ENCODE peak calls at places on chromosomes 7 and 10, in six cellular contexts. T is heart right ventricle, D is GM03348, G is H4, X is cardiac muscle cell, B is immature natural killer cell. S is an unnamed sample.

GRCh38 chr7:35268953-35269352 is 15.1 kb upstream of the TBX20 start:
- DNase-seq in D (no peak), B (no peak), G (no peak), T (no peak), X (no peak), S (no peak)

GRCh38 chr10:2212196-2212719 is 474.9 kb upstream of the ADARB2 start:
- DNase-seq in D (no peak), G (no peak), X (no peak), B (no peak), T (no peak), S (no peak)

GRCh38 chr7:343227-343822 is 53.4 kb downstream of the FOXL3 start:
- DNase-seq in G (no peak), X (no peak), D (no peak), T (no peak), B (no peak), S (no peak)

GRCh38 chr10:43040482-43041256 is 36.2 kb upstream of the RET start:
- DNase-seq in X (no peak), G (no peak), D (no peak), B (no peak), T (no peak), S (peak; percentile 30)

GRCh38 chr7:476736-477360 is 42.8 kb downstream of the PDGFA start:
- DNase-seq in G (no peak), T (no peak), B (no peak), X (no peak), D (no peak), S (peak; percentile 69)

GRCh38 chr7:137970263-137970975 is 31.5 kb downstream of the CREB3L2 start:
- DNase-seq in G (peak; percentile 71), T (peak; percentile 42), B (no peak), X (peak; percentile 88), D (peak; percentile 86), S (peak; percentile 92)

GRCh38 chr7:31550432-31550831 is 36.5 kb downstream of the ITPRID1 start:
- DNase-seq in T (no peak), G (no peak), B (no peak), X (no peak), D (no peak), S (no peak)

GRCh38 chr7:30207376-30207775 is 72.6 kb downstream of the MTURN start:
- DNase-seq in D (no peak), G (no peak), B (no peak), X (no peak), T (no peak), S (no peak)

GRCh38 chr7:135843214-135843613 is 94.6 kb upstream of the FAM180A start:
- DNase-seq in T (no peak), B (no peak), G (no peak), D (no peak), X (no peak), S (no peak)

GRCh38 chr10:5038703-5039102 is 35.0 kb upstream of the AKR1C2 start:
- DNase-seq in T (no peak), X (peak; percentile 65), B (no peak), G (no peak), D (peak; percentile 18), S (no peak)

GRCh38 chr10:13555884-13556529 is 27.2 kb upstream of the BEND7 start:
- DNase-seq in G (no peak), X (no peak), B (no peak), D (no peak), T (no peak), S (no peak)

GRCh38 chr7:29146082-29146706 is at the start of gene CPVL:
- DNase-seq in D (no peak), G (peak; percentile 93), B (no peak), X (no peak), T (peak; percentile 69), S (peak; percentile 80)

GRCh38 chr10:86966008-86966654 is 2.2 kb upstream of the ADIRF start:
- DNase-seq in D (no peak), B (no peak), G (no peak), T (no peak), X (no peak), S (no peak)

GRCh38 chr7:32888505-32888904 is 3.1 kb downstream of the KBTBD2 start:
- DNase-seq in D (no peak), T (no peak), B (no peak), G (no peak), X (no peak), S (no peak)

GRCh38 chr10:107214261-107214660 is 49.8 kb upstream of the SORCS1 start:
- DNase-seq in D (no peak), T (no peak), B (no peak), X (no peak), G (no peak), S (no peak)

GRCh38 chr7:75944507-75944906 is 29.6 kb downstream of the POR start:
- DNase-seq in X (no peak), D (no peak), T (no peak), G (no peak), B (no peak), S (no peak)

GRCh38 chr7:94374721-94375120 is 20.0 kb upstream of the COL1A2 start:
- DNase-seq in G (no peak), B (no peak), X (peak; percentile 32), T (no peak), D (no peak), S (no peak)

GRCh38 chr7:103811997-103812396 is 177.5 kb downstream of the RELN start:
- DNase-seq in T (no peak), G (no peak), D (no peak), X (no peak), B (no peak), S (no peak)

GRCh38 chr7:145599376-145599775 is 517.2 kb upstream of the CNTNAP2 start:
- DNase-seq in T (no peak), G (no peak), X (no peak), B (no peak), D (no peak), S (no peak)

GRCh38 chr7:45567713-45568112 is 6.5 kb upstream of the ADCY1 start:
- DNase-seq in G (no peak), B (no peak), X (no peak), T (no peak), D (no peak), S (no peak)

GRCh38 chr7:153457796-153458195 is 594.4 kb upstream of the DPP6 start:
- DNase-seq in X (no peak), B (no peak), G (no peak), T (no peak), D (no peak), S (no peak)